ENCODE peak calls at places on chromosomes 4 and X, in ten cellular contexts. One of them, this sample, is unnamed.

GRCh38 chrX:103878466-103879151 is 46.6 kb upstream of the RAB9B start:
- DNase-seq in GM12878: no peak
- DNase-seq in body of pancreas: no peak
- DNase-seq in sigmoid colon: no peak
- DNase-seq in spleen: no peak
- DNase-seq in suprapubic skin: no peak
- DNase-seq in IMR-90: peak
- DNase-seq in Peyer's patch: no peak
- DNase-seq in tibial nerve: no peak
- DNase-seq in H54: peak
- DNase-seq in this sample: no peak

GRCh38 chr4:121073672-121074386 is 1.5 kb upstream of the NDNF start:
- DNase-seq in spleen: no peak
- DNase-seq in suprapubic skin: no peak
- DNase-seq in sigmoid colon: no peak
- DNase-seq in IMR-90: no peak
- DNase-seq in H54: no peak
- DNase-seq in Peyer's patch: no peak
- DNase-seq in tibial nerve: no peak
- DNase-seq in GM12878: no peak
- DNase-seq in body of pancreas: no peak
- DNase-seq in this sample: no peak

GRCh38 chr4:139622856-139623255 is 42.8 kb upstream of the MGST2 start:
- DNase-seq in tibial nerve: no peak
- DNase-seq in body of pancreas: no peak
- DNase-seq in H54: no peak
- DNase-seq in spleen: no peak
- DNase-seq in sigmoid colon: no peak
- DNase-seq in IMR-90: no peak
- DNase-seq in GM12878: no peak
- DNase-seq in Peyer's patch: no peak
- DNase-seq in suprapubic skin: no peak
- DNase-seq in this sample: no peak

GRCh38 chrX:42934020-42934701 is 156.2 kb upstream of the PPP1R2C start:
- DNase-seq in Peyer's patch: peak
- DNase-seq in suprapubic skin: no peak
- DNase-seq in H54: no peak
- DNase-seq in tibial nerve: no peak
- DNase-seq in sigmoid colon: no peak
- DNase-seq in IMR-90: no peak
- DNase-seq in GM12878: peak
- DNase-seq in spleen: no peak
- DNase-seq in body of pancreas: no peak
- DNase-seq in this sample: no peak

GRCh38 chrX:28981952-28982351 is 394.7 kb downstream of the IL1RAPL1 start:
- DNase-seq in suprapubic skin: no peak
- DNase-seq in IMR-90: no peak
- DNase-seq in sigmoid colon: no peak
- DNase-seq in H54: no peak
- DNase-seq in spleen: no peak
- DNase-seq in body of pancreas: no peak
- DNase-seq in tibial nerve: no peak
- DNase-seq in Peyer's patch: no peak
- DNase-seq in GM12878: no peak
- DNase-seq in this sample: no peak

GRCh38 chr4:153448003-153448731 is 18.0 kb upstream of the TMEM131L start:
- DNase-seq in tibial nerve: no peak
- DNase-seq in H54: no peak
- DNase-seq in sigmoid colon: no peak
- DNase-seq in suprapubic skin: no peak
- DNase-seq in spleen: no peak
- DNase-seq in body of pancreas: no peak
- DNase-seq in IMR-90: peak
- DNase-seq in GM12878: no peak
- DNase-seq in Peyer's patch: no peak
- DNase-seq in this sample: no peak

GRCh38 chr4:81214518-81215218 is 354 bp downstream of the PRKG2 start:
- DNase-seq in H54: no peak
- DNase-seq in IMR-90: peak
- DNase-seq in tibial nerve: no peak
- DNase-seq in suprapubic skin: no peak
- DNase-seq in GM12878: no peak
- DNase-seq in Peyer's patch: no peak
- DNase-seq in sigmoid colon: no peak
- DNase-seq in spleen: peak
- DNase-seq in body of pancreas: peak
- DNase-seq in this sample: no peak

GRCh38 chrX:154307207-154307606 is 11.6 kb downstream of the TKTL1 start:
- DNase-seq in tibial nerve: no peak
- DNase-seq in sigmoid colon: no peak
- DNase-seq in body of pancreas: no peak
- DNase-seq in spleen: peak
- DNase-seq in H54: no peak
- DNase-seq in IMR-90: no peak
- DNase-seq in Peyer's patch: no peak
- DNase-seq in suprapubic skin: no peak
- DNase-seq in GM12878: no peak
- DNase-seq in this sample: no peak

GRCh38 chrX:11100281-11101035 is 10.7 kb upstream of the HCCS start:
- DNase-seq in H54: peak
- DNase-seq in Peyer's patch: no peak
- DNase-seq in IMR-90: peak
- DNase-seq in sigmoid colon: peak
- DNase-seq in tibial nerve: no peak
- DNase-seq in spleen: no peak
- DNase-seq in GM12878: no peak
- DNase-seq in body of pancreas: peak
- DNase-seq in suprapubic skin: no peak
- DNase-seq in this sample: no peak

GRCh38 chr4:156968479-156968984 is 3.1 kb downstream of the PDGFC start:
- DNase-seq in spleen: no peak
- DNase-seq in sigmoid colon: peak
- DNase-seq in suprapubic skin: no peak
- DNase-seq in GM12878: no peak
- DNase-seq in tibial nerve: peak
- DNase-seq in IMR-90: peak
- DNase-seq in Peyer's patch: peak
- DNase-seq in body of pancreas: peak
- DNase-seq in H54: no peak
- DNase-seq in this sample: no peak

GRCh38 chr4:177093964-177094363 is 215.7 kb upstream of the NEIL3 start:
- DNase-seq in spleen: no peak
- DNase-seq in H54: no peak
- DNase-seq in IMR-90: no peak
- DNase-seq in suprapubic skin: no peak
- DNase-seq in GM12878: no peak
- DNase-seq in tibial nerve: no peak
- DNase-seq in Peyer's patch: no peak
- DNase-seq in sigmoid colon: no peak
- DNase-seq in body of pancreas: no peak
- DNase-seq in this sample: no peak

DNA sequence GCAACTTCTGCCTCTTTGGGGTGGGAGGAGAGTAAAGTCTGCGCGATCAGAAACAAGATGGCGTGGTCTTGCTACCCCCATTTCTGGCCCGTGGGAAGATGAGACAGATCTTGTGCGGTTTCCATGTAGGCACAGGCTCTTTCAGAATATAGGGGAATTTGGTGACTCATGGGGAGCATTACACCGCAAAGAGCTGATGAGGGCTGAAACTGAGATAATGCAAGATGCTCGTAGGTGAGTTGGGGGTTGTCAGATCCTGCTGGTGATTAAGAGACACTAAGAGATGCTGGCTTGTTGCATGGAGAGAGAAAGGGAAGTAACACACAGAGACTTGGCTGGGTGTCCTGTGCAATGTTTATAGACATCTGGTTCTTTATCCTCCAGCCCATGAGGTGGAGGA is 1.5 kb downstream of the EVC start:
- DNase-seq in H54: peak
- DNase-seq in sigmoid colon: no peak
- DNase-seq in body of pancreas: no peak
- DNase-seq in Peyer's patch: no peak
- DNase-seq in spleen: no peak
- DNase-seq in IMR-90: peak
- DNase-seq in suprapubic skin: no peak
- DNase-seq in GM12878: peak
- DNase-seq in tibial nerve: no peak
- DNase-seq in this sample: no peak
- TF ChIP-seq POLR2A in H54: no peak
- TF ChIP-seq POLR2A in sigmoid colon: no peak
- TF ChIP-seq POLR2A in body of pancreas: no peak
- TF ChIP-seq POLR2A in Peyer's patch: no peak
- TF ChIP-seq POLR2A in spleen: no peak
- TF ChIP-seq POLR2A in IMR-90: no peak
- TF ChIP-seq POLR2A in suprapubic skin: no peak
- TF ChIP-seq POLR2A in GM12878: no peak
- TF ChIP-seq POLR2A in tibial nerve: no peak
- TF ChIP-seq POLR2A in this sample: no peak

GRCh38 chr4:36322921-36323354 is 41.5 kb downstream of the DTHD1 start:
- DNase-seq in tibial nerve: no peak
- DNase-seq in body of pancreas: no peak
- DNase-seq in IMR-90: no peak
- DNase-seq in suprapubic skin: no peak
- DNase-seq in sigmoid colon: no peak
- DNase-seq in GM12878: peak
- DNase-seq in spleen: no peak
- DNase-seq in Peyer's patch: no peak
- DNase-seq in H54: no peak
- DNase-seq in this sample: no peak
- TF ChIP-seq POLR2A in tibial nerve: no peak
- TF ChIP-seq POLR2A in body of pancreas: no peak
- TF ChIP-seq POLR2A in IMR-90: no peak
- TF ChIP-seq POLR2A in suprapubic skin: no peak
- TF ChIP-seq POLR2A in sigmoid colon: no peak
- TF ChIP-seq POLR2A in GM12878: peak
- TF ChIP-seq POLR2A in spleen: no peak
- TF ChIP-seq POLR2A in Peyer's patch: no peak
- TF ChIP-seq POLR2A in H54: no peak
- TF ChIP-seq POLR2A in this sample: no peak

GRCh38 chr4:26887143-26887542 is 26.5 kb downstream of the STIM2 start:
- DNase-seq in H54: no peak
- DNase-seq in body of pancreas: no peak
- DNase-seq in sigmoid colon: no peak
- DNase-seq in GM12878: no peak
- DNase-seq in IMR-90: no peak
- DNase-seq in Peyer's patch: no peak
- DNase-seq in spleen: no peak
- DNase-seq in suprapubic skin: no peak
- DNase-seq in tibial nerve: no peak
- DNase-seq in this sample: no peak

GRCh38 chr4:26887809-26888208 is 27.2 kb downstream of the STIM2 start:
- DNase-seq in suprapubic skin: no peak
- DNase-seq in sigmoid colon: no peak
- DNase-seq in body of pancreas: no peak
- DNase-seq in Peyer's patch: no peak
- DNase-seq in GM12878: no peak
- DNase-seq in H54: no peak
- DNase-seq in spleen: no peak
- DNase-seq in IMR-90: no peak
- DNase-seq in tibial nerve: no peak
- DNase-seq in this sample: no peak

GRCh38 chr4:26879805-26880204 is 19.2 kb downstream of the STIM2 start:
- DNase-seq in sigmoid colon: no peak
- DNase-seq in GM12878: no peak
- DNase-seq in body of pancreas: no peak
- DNase-seq in H54: no peak
- DNase-seq in suprapubic skin: no peak
- DNase-seq in IMR-90: no peak
- DNase-seq in Peyer's patch: no peak
- DNase-seq in spleen: no peak
- DNase-seq in tibial nerve: no peak
- DNase-seq in this sample: no peak

GRCh38 chr4:26885912-26886274 is 25.3 kb downstream of the STIM2 start:
- DNase-seq in GM12878: peak
- DNase-seq in sigmoid colon: no peak
- DNase-seq in IMR-90: no peak
- DNase-seq in Peyer's patch: peak
- DNase-seq in spleen: no peak
- DNase-seq in H54: no peak
- DNase-seq in body of pancreas: no peak
- DNase-seq in suprapubic skin: no peak
- DNase-seq in tibial nerve: no peak
- DNase-seq in this sample: no peak

DNA sequence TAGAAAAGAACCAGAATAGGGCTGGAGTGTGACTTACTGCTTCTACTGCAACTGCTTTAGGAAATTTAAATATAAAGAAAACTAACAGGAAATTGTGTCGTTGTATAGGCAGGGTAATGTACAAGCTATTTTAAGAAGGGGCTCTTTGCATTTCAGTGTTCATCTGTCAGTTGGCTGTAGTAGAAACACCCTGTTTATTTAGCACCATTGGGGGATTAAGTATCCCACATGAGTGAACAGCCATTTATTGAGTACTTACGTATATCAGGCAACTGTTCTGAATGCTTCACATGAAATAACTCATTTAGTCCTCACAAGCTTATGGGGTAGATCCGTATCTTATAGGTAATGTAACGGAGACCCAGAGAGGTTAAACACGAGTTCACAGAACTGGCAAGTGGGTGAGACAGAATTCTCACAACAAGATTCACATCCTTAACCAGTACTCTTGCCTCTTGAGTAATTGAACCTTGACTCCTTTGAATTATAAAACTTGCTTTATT is 23.9 kb downstream of the STIM2 start:
- DNase-seq in sigmoid colon: no peak
- DNase-seq in spleen: no peak
- DNase-seq in IMR-90: no peak
- DNase-seq in H54: no peak
- DNase-seq in suprapubic skin: no peak
- DNase-seq in GM12878: peak
- DNase-seq in body of pancreas: no peak
- DNase-seq in Peyer's patch: no peak
- DNase-seq in tibial nerve: no peak
- DNase-seq in this sample: no peak
- TF ChIP-seq POLR2A in sigmoid colon: no peak
- TF ChIP-seq POLR2A in spleen: peak
- TF ChIP-seq POLR2A in IMR-90: no peak
- TF ChIP-seq POLR2A in H54: no peak
- TF ChIP-seq POLR2A in suprapubic skin: no peak
- TF ChIP-seq POLR2A in GM12878: no peak
- TF ChIP-seq POLR2A in body of pancreas: no peak
- TF ChIP-seq POLR2A in Peyer's patch: no peak
- TF ChIP-seq POLR2A in tibial nerve: no peak
- TF ChIP-seq POLR2A in this sample: no peak

GRCh38 chr4:39697740-39698423 is at the start of gene UBE2K:
- DNase-seq in body of pancreas: peak
- DNase-seq in suprapubic skin: peak
- DNase-seq in GM12878: no peak
- DNase-seq in IMR-90: peak
- DNase-seq in tibial nerve: peak
- DNase-seq in Peyer's patch: peak
- DNase-seq in sigmoid colon: peak
- DNase-seq in spleen: peak
- DNase-seq in H54: peak
- DNase-seq in this sample: no peak
- TF ChIP-seq POLR2A in body of pancreas: peak
- TF ChIP-seq POLR2A in suprapubic skin: peak
- TF ChIP-seq POLR2A in GM12878: peak
- TF ChIP-seq POLR2A in IMR-90: peak
- TF ChIP-seq POLR2A in tibial nerve: peak
- TF ChIP-seq POLR2A in Peyer's patch: peak
- TF ChIP-seq POLR2A in sigmoid colon: peak
- TF ChIP-seq POLR2A in spleen: peak
- TF ChIP-seq POLR2A in H54: peak
- TF ChIP-seq POLR2A in this sample: peak

This sample was measured in vagina.